ENCODE peak calls at places on chromosome 21, in seven cellular contexts. Y, E, U, H, O, L and G are unnamed samples. For H3K4me1, the result is how much of the 10 kb centered on the place peaks cover.

GRCh38 chr21:43815107-43815742 is 25.8 kb downstream of the RRP1 start:
- DNase-seq in Y (no peak), E (no peak), U (no peak), H (no peak), O (no peak), L (no peak), G (no peak)

GRCh38 chr21:23131177-23131576 is 2133.0 kb downstream of the NCAM2 start:
- DNase-seq in Y (no peak), E (no peak), U (no peak), H (no peak), O (no peak), L (no peak), G (no peak)

GRCh38 chr21:41366522-41367151 is 4.8 kb downstream of the MX2 start:
- DNase-seq in Y (peak), E (peak), U (peak), H (peak), O (peak), L (peak), G (no peak)

GRCh38 chr21:31489014-31489413 is 145.0 kb upstream of the TIAM1 start:
- DNase-seq in Y (no peak), E (no peak), U (no peak), H (no peak), O (no peak), L (no peak), G (no peak)

GRCh38 chr21:36718951-36719501 is 20.1 kb downstream of the SIM2 start:
- DNase-seq in Y (peak), E (no peak), U (no peak), H (no peak), O (no peak), L (peak), G (no peak)

GRCh38 chr21:29082416-29082815 is 9.0 kb upstream of the CCT8 start:
- DNase-seq in Y (no peak), E (no peak), U (no peak), H (no peak), O (no peak), L (peak), G (peak)

GRCh38 chr21:41716756-41717155 is 50.1 kb downstream of the RIPK4 start:
- DNase-seq in Y (no peak), E (no peak), U (no peak), H (no peak), O (no peak), L (no peak), G (no peak)

GRCh38 chr21:41170442-41170841 is 2.5 kb downstream of the BACE2 start:
- DNase-seq in Y (peak), E (no peak), U (no peak), H (peak), O (no peak), L (peak), G (peak)

GRCh38 chr21:42062543-42063022 is 8.5 kb upstream of the UMODL1 start:
- DNase-seq in Y (peak), E (no peak), U (no peak), H (no peak), O (peak), L (peak), G (no peak)

GRCh38 chr21:19922122-19922521 is 1076.1 kb upstream of the NCAM2 start:
- DNase-seq in Y (no peak), E (no peak), U (no peak), H (no peak), O (no peak), L (no peak), G (no peak)

GRCh38 chr21:40143822-40144525 is 276.7 kb downstream of the PCP4 start:
- DNase-seq in Y (peak), E (peak), U (no peak), H (no peak), O (no peak), L (peak), G (peak)

GRCh38 chr21:42931560-42932235 is 6.3 kb upstream of the ERVH48-1 start:
- DNase-seq in Y (no peak), E (no peak), U (no peak), H (no peak), O (no peak), L (no peak), G (no peak)

GRCh38 chr21:33950425-33951079 is 34.9 kb upstream of the ATP5PO start:
- DNase-seq in Y (no peak), E (no peak), U (no peak), H (no peak), O (no peak), L (no peak), G (no peak)
- H3K4me1 ChIP-seq in Y (under half), E (under half), U (under half), H (under half), O (half or more), L (under half), G (under half)

DNA sequence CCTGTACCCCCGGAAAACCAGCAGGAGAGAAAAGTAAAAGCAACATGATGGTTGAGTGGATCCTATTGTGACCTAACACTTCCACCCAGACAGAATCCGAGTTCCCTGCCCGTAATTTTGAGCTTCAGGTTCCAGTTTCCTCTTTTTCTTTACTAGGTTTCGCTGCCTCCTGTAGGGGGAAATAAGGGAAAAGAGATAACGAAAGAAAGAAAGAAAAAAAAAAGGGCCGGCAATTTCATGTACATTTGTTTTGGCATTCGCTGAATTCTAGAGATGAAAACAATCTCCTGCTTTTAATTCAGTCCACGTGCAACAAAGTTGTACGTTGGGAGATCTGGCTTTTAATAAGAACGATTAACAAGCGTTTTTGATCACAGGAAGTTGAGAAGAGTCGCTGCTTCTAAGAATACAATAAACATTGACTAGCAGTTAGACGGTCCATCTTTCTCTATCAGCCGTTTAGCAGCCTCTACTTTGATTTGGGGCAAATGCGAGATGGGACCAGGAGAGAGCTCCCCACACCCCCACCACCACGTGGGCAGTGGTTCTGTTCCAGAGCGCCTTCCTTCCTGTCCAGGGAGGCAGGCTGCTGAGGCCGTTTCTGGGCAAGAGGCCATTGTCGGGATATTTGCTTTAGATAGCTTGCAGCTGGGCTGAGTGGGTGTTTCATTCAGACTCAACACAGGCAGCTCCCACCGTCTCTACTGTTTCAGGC is 155.9 kb upstream of the RUNX1 start:
- DNase-seq in Y (peak), E (peak), U (no peak), H (peak), O (no peak), L (peak), G (peak)
- TF ChIP-seq CTCF in Y (no peak), E (no peak), U (no peak), H (no peak), O (no peak), L (no peak), G (no peak)

DNA sequence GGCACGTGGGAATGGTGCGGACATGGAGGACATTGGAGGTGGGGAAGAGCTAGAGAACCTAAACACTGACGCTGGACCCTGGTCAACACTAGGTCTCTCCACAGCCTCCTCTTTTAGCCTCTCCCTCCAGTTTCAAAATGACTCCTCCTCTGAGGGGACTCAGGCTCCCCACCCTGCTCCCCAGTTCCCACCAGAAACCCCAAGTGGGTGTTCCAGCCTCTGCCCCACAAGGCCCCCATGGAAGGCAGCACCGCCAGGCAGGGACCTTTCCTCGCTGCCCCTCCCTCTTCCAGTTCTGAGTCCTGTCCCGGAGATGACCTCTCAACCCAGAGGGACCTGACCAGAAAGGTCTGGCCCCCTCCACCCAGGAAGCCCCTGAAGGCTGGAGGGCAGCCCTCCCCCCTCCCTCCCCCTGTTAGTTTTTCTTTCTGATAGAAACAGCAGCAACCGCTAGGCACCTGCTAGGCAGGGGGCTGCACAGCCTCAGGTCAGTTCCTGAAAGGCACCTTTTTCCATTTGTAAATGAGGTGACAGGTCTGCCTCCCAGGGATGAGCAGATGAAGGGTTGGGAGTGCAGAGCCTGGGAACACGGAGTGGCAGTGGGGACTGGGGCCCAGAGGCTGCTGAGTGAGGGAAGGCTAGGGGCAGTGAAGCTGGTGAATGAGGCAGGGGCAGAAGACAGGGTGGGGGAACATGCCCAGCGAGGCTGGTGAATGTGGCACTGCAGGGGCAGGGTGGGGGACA is 9.3 kb upstream of the ITGB2 start:
- DNase-seq in Y (no peak), E (no peak), U (no peak), H (no peak), O (no peak), L (no peak), G (no peak)
- H3K4me1 ChIP-seq in Y (under half), E (under half), U (half or more), H (under half), O (half or more), L (under half), G (under half)

DNA sequence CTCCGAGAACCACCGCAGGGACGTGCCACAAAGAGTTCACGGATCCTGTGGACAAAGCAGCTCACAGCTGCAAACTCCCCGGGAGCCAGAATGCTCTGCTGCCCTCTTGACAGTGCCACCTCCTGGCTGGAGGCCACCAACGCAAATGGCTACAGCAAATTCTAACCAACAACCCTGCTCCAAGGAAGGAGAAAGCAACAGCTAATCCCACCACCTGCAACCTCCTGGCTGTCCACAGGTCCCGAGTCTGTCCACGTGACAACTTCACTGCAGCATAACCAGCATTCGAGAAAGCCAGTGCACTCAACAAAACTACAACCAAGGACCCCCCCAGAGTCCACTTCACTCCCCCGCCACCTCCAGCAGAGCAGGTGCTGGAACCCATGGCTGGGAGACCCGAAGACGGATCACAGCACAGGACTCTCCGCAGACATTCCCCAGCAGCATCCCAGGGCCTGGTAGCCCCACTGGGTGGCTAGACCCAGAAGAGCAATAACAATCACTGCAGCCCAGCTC is 17.3 kb downstream of the POFUT2 start:
- DNase-seq in Y (peak), E (no peak), U (no peak), H (no peak), O (no peak), L (no peak), G (no peak)
- TF ChIP-seq CTCF in Y (no peak), E (no peak), U (peak), H (no peak), O (no peak), L (no peak), G (no peak)

GRCh38 chr21:38996355-38996754 is 186.9 kb downstream of the PSMG1 start:
- DNase-seq in Y (no peak), E (no peak), U (no peak), H (no peak), O (no peak), L (no peak), G (no peak)
- H3K4me1 ChIP-seq in Y (under half), E (under half), U (under half), H (under half), O (under half), L (under half), G (under half)

DNA sequence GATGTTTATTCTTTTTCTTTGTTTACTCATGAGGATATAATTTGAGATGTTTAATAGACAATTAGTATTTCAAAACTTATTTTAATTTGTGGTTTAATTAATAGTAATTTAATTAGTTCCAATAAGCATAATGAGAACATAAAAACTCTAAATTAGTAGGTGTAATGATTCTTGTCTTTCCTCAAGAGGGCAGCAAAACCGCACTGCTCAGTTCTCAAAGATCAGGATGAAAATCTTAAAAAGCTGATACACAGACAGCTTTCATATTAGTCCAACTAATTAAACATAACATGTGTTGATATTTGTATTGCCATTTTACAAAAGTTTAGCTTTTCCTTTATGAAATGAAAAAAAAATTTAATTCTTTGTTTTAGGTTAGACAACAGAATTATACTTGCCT is 106.7 kb upstream of the C21orf91 start:
- DNase-seq in Y (no peak), E (no peak), U (no peak), H (no peak), O (no peak), L (no peak), G (no peak)
- TF ChIP-seq CTCF in Y (no peak), E (peak), U (peak), H (no peak), O (no peak), L (no peak), G (peak)

GRCh38 chr21:26126168-26126553 is 44.4 kb downstream of the APP start:
- DNase-seq in Y (no peak), E (no peak), U (no peak), H (no peak), O (no peak), L (no peak), G (no peak)
- H3K4me1 ChIP-seq in Y (half or more), E (half or more), U (under half), H (under half), O (under half), L (under half), G (half or more)

DNA sequence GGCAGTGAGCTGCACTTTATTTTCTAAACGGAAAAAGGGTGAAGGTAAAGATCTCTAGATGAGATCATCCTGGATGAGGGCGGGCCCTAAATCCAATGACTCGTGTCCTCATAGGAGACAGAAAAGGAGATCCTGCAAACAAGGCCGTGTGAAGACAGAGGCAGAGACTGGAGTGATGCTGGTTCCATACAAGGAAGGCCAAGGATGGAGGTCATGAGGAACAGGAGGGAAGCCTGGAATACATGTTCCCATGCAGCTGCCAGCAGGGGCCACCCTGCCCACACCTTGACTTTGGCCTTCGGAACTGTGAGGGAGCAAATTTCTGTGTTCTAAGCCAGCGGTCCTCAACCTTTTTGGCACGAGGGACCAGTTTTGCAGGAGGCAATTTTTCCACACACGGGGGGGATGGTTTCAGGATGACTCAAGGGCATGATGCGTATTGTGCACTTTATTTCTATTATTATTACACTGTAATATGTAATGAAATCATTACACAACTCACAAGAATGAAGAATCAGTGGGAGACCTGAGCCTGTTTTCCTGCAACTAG is 94.3 kb downstream of the PSMG1 start:
- DNase-seq in Y (no peak), E (no peak), U (no peak), H (no peak), O (no peak), L (no peak), G (no peak)
- TF ChIP-seq CTCF in Y (no peak), E (no peak), U (no peak), H (no peak), O (no peak), L (no peak), G (no peak)